ENCODE peak calls at places on chromosomes 13 and 19, in four cellular contexts. Z is stimulated activated CD4-positive, alpha-beta T cell treated with anti-CD3 and anti-CD28 coated beads, Interleukin-12 subunit alpha, Interleukin-12 subunit beta, amount 100 ng/mL, for 4 hours; L is Right ventricle myocardium superior; T is caudate nucleus. J is an unnamed sample.

GRCh38 chr19:46202426-46202825 is 27.1 kb upstream of the IGFL1 start:
- DNase-seq in L (no peak), Z (no peak), T (no peak), J (no peak)

GRCh38 chr19:34277244-34277643 is 22.9 kb downstream of the GARRE1 start:
- DNase-seq in L (no peak), T (no peak), Z (no peak), J (no peak)

GRCh38 chr13:75271851-75272250 is 210.1 kb downstream of the TBC1D4 start:
- DNase-seq in L (no peak), Z (no peak), T (no peak), J (no peak)

GRCh38 chr19:51704601-51705000 is 11.5 kb downstream of the SPACA6 start:
- DNase-seq in T (no peak), Z (no peak), L (no peak), J (no peak)

GRCh38 chr13:44306401-44307192 is 67.0 kb upstream of the SERP2 start:
- DNase-seq in T (peak; percentile 22), L (no peak), Z (no peak), J (peak; percentile 43)

GRCh38 chr13:78238911-78239310 is 320.3 kb upstream of the EDNRB start:
- DNase-seq in T (no peak), L (no peak), Z (no peak), J (no peak)

GRCh38 chr19:45103200-45103624 is 10.2 kb downstream of the PPP1R37 start:
- DNase-seq in L (peak; percentile 53), T (peak; percentile 45), Z (no peak), J (peak; percentile 45)

GRCh38 chr19:42246143-42246868 is 3.9 kb upstream of the GSK3A start:
- DNase-seq in T (peak; percentile 81), Z (no peak), L (peak; percentile 81), J (peak; percentile 83)

GRCh38 chr13:59458908-59459579 is 704.7 kb downstream of the DIAPH3 start:
- DNase-seq in L (peak; percentile 39), T (no peak), Z (no peak), J (no peak)

GRCh38 chr13:97286317-97287046 is 64.3 kb downstream of the MBNL2 start:
- DNase-seq in Z (no peak), T (no peak), L (no peak), J (no peak)

GRCh38 chr13:36509369-36509768 is 77.1 kb downstream of the CCNA1 start:
- DNase-seq in T (no peak), L (no peak), Z (no peak), J (no peak)

GRCh38 chr13:28415994-28416411 is 78.9 kb downstream of the FLT1 start:
- DNase-seq in L (no peak), T (no peak), Z (no peak), J (no peak)

GRCh38 chr13:28059214-28059613 is 41.2 kb downstream of the FLT3 start:
- DNase-seq in T (no peak), Z (peak; percentile 39), L (no peak), J (no peak)

GRCh38 chr19:43496960-43497359 is 7.6 kb downstream of the PHLDB3 start:
- DNase-seq in Z (no peak), L (no peak), T (no peak), J (no peak)

GRCh38 chr13:67549331-67549730 is 319.2 kb upstream of the PCDH9 start:
- DNase-seq in T (no peak), L (no peak), Z (no peak), J (no peak)

J was measured in left ventricle myocardium superior.